ENCODE peak calls at places on chromosome 4, in seven cellular contexts. One of them, this sample, is unnamed.

GRCh38 chr4:119300388-119301131 is 21.4 kb downstream of the FABP2 start:
- DNase-seq in neuronal stem cell: peak
- DNase-seq in HuH-7: peak
- DNase-seq in left cardiac atrium: peak
- DNase-seq in progenitor cell of endocrine pancreas: peak
- DNase-seq in NCI-H1105 treated with DMSO at 0.1 percent for 48 hours: no peak
- DNase-seq in colonic mucosa: peak
- DNase-seq in this sample: peak

GRCh38 chr4:158327525-158327924 is 117.2 kb downstream of the TMEM144 start:
- DNase-seq in neuronal stem cell: peak
- DNase-seq in HuH-7: no peak
- DNase-seq in left cardiac atrium: no peak
- DNase-seq in progenitor cell of endocrine pancreas: no peak
- DNase-seq in NCI-H1105 treated with DMSO at 0.1 percent for 48 hours: peak
- DNase-seq in colonic mucosa: no peak
- DNase-seq in this sample: no peak

GRCh38 chr4:8700576-8700975 is 108.0 kb downstream of the CPZ start:
- DNase-seq in neuronal stem cell: no peak
- DNase-seq in HuH-7: no peak
- DNase-seq in left cardiac atrium: no peak
- DNase-seq in progenitor cell of endocrine pancreas: no peak
- DNase-seq in NCI-H1105 treated with DMSO at 0.1 percent for 48 hours: no peak
- DNase-seq in colonic mucosa: no peak
- DNase-seq in this sample: no peak

GRCh38 chr4:30726090-30726668 is 6.0 kb downstream of the PCDH7 start:
- DNase-seq in neuronal stem cell: no peak
- DNase-seq in HuH-7: no peak
- DNase-seq in left cardiac atrium: no peak
- DNase-seq in progenitor cell of endocrine pancreas: no peak
- DNase-seq in NCI-H1105 treated with DMSO at 0.1 percent for 48 hours: no peak
- DNase-seq in colonic mucosa: no peak
- DNase-seq in this sample: no peak

GRCh38 chr4:48944659-48945290 is 38.2 kb upstream of the OCIAD2 start:
- DNase-seq in neuronal stem cell: no peak
- DNase-seq in HuH-7: no peak
- DNase-seq in left cardiac atrium: no peak
- DNase-seq in progenitor cell of endocrine pancreas: no peak
- DNase-seq in NCI-H1105 treated with DMSO at 0.1 percent for 48 hours: no peak
- DNase-seq in colonic mucosa: peak
- DNase-seq in this sample: peak

GRCh38 chr4:73718375-73719373 is 21.7 kb upstream of the CXCL8 start:
- DNase-seq in neuronal stem cell: no peak
- DNase-seq in HuH-7: no peak
- DNase-seq in left cardiac atrium: no peak
- DNase-seq in progenitor cell of endocrine pancreas: no peak
- DNase-seq in NCI-H1105 treated with DMSO at 0.1 percent for 48 hours: no peak
- DNase-seq in colonic mucosa: no peak
- DNase-seq in this sample: peak

GRCh38 chr4:123941306-123941705 is 544.7 kb downstream of the SPRY1 start:
- DNase-seq in neuronal stem cell: no peak
- DNase-seq in HuH-7: no peak
- DNase-seq in left cardiac atrium: no peak
- DNase-seq in progenitor cell of endocrine pancreas: no peak
- DNase-seq in NCI-H1105 treated with DMSO at 0.1 percent for 48 hours: no peak
- DNase-seq in colonic mucosa: no peak
- DNase-seq in this sample: no peak

GRCh38 chr4:39937683-39938268 is 39.9 kb downstream of the PDS5A start:
- DNase-seq in neuronal stem cell: no peak
- DNase-seq in HuH-7: no peak
- DNase-seq in left cardiac atrium: no peak
- DNase-seq in progenitor cell of endocrine pancreas: no peak
- DNase-seq in NCI-H1105 treated with DMSO at 0.1 percent for 48 hours: no peak
- DNase-seq in colonic mucosa: no peak
- DNase-seq in this sample: no peak

GRCh38 chr4:54217642-54218486 is 11.2 kb upstream of the PDGFRA start:
- DNase-seq in neuronal stem cell: peak
- DNase-seq in HuH-7: peak
- DNase-seq in left cardiac atrium: peak
- DNase-seq in progenitor cell of endocrine pancreas: peak
- DNase-seq in NCI-H1105 treated with DMSO at 0.1 percent for 48 hours: peak
- DNase-seq in colonic mucosa: peak
- DNase-seq in this sample: peak

GRCh38 chr4:173448557-173448918 is 49.6 kb upstream of the SCRG1 start:
- DNase-seq in neuronal stem cell: no peak
- DNase-seq in HuH-7: no peak
- DNase-seq in left cardiac atrium: no peak
- DNase-seq in progenitor cell of endocrine pancreas: no peak
- DNase-seq in NCI-H1105 treated with DMSO at 0.1 percent for 48 hours: peak
- DNase-seq in colonic mucosa: no peak
- DNase-seq in this sample: no peak

GRCh38 chr4:102343964-102344519 is 1.2 kb downstream of the SLC39A8 start:
- DNase-seq in neuronal stem cell: peak
- DNase-seq in HuH-7: peak
- DNase-seq in left cardiac atrium: no peak
- DNase-seq in progenitor cell of endocrine pancreas: no peak
- DNase-seq in NCI-H1105 treated with DMSO at 0.1 percent for 48 hours: no peak
- DNase-seq in colonic mucosa: peak
- DNase-seq in this sample: peak

GRCh38 chr4:184688447-184688846 is 38.9 kb downstream of the PRIMPOL start:
- DNase-seq in neuronal stem cell: no peak
- DNase-seq in HuH-7: no peak
- DNase-seq in left cardiac atrium: no peak
- DNase-seq in progenitor cell of endocrine pancreas: no peak
- DNase-seq in NCI-H1105 treated with DMSO at 0.1 percent for 48 hours: no peak
- DNase-seq in colonic mucosa: no peak
- DNase-seq in this sample: no peak

GRCh38 chr4:64464581-64464980 is 55.3 kb upstream of the TECRL start:
- DNase-seq in neuronal stem cell: no peak
- DNase-seq in HuH-7: no peak
- DNase-seq in left cardiac atrium: no peak
- DNase-seq in progenitor cell of endocrine pancreas: no peak
- DNase-seq in NCI-H1105 treated with DMSO at 0.1 percent for 48 hours: no peak
- DNase-seq in colonic mucosa: no peak
- DNase-seq in this sample: no peak

GRCh38 chr4:36712013-36712412 is 430.6 kb downstream of the DTHD1 start:
- DNase-seq in neuronal stem cell: no peak
- DNase-seq in HuH-7: no peak
- DNase-seq in left cardiac atrium: no peak
- DNase-seq in progenitor cell of endocrine pancreas: no peak
- DNase-seq in NCI-H1105 treated with DMSO at 0.1 percent for 48 hours: no peak
- DNase-seq in colonic mucosa: no peak
- DNase-seq in this sample: no peak

GRCh38 chr4:98932539-98932938 is 3.6 kb upstream of the EIF4E start:
- DNase-seq in neuronal stem cell: no peak
- DNase-seq in HuH-7: no peak
- DNase-seq in left cardiac atrium: no peak
- DNase-seq in progenitor cell of endocrine pancreas: no peak
- DNase-seq in NCI-H1105 treated with DMSO at 0.1 percent for 48 hours: no peak
- DNase-seq in colonic mucosa: no peak
- DNase-seq in this sample: peak

GRCh38 chr4:8831221-8832129 is 40.2 kb downstream of the HMX1 start:
- DNase-seq in neuronal stem cell: no peak
- DNase-seq in HuH-7: no peak
- DNase-seq in left cardiac atrium: no peak
- DNase-seq in progenitor cell of endocrine pancreas: no peak
- DNase-seq in NCI-H1105 treated with DMSO at 0.1 percent for 48 hours: no peak
- DNase-seq in colonic mucosa: peak
- DNase-seq in this sample: no peak

GRCh38 chr4:125397226-125397625 is 82.5 kb downstream of the FAT4 start:
- DNase-seq in neuronal stem cell: no peak
- DNase-seq in HuH-7: no peak
- DNase-seq in left cardiac atrium: no peak
- DNase-seq in progenitor cell of endocrine pancreas: no peak
- DNase-seq in NCI-H1105 treated with DMSO at 0.1 percent for 48 hours: no peak
- DNase-seq in colonic mucosa: no peak
- DNase-seq in this sample: no peak

GRCh38 chr4:85522277-85522676 is 47.3 kb downstream of the ARHGAP24 start:
- DNase-seq in neuronal stem cell: no peak
- DNase-seq in HuH-7: no peak
- DNase-seq in left cardiac atrium: no peak
- DNase-seq in progenitor cell of endocrine pancreas: no peak
- DNase-seq in NCI-H1105 treated with DMSO at 0.1 percent for 48 hours: no peak
- DNase-seq in colonic mucosa: no peak
- DNase-seq in this sample: no peak

GRCh38 chr4:24557036-24558022 is 27.0 kb downstream of the DHX15 start:
- DNase-seq in neuronal stem cell: no peak
- DNase-seq in HuH-7: no peak
- DNase-seq in left cardiac atrium: no peak
- DNase-seq in progenitor cell of endocrine pancreas: no peak
- DNase-seq in NCI-H1105 treated with DMSO at 0.1 percent for 48 hours: no peak
- DNase-seq in colonic mucosa: no peak
- DNase-seq in this sample: no peak

GRCh38 chr4:156971168-156971601 is 414 bp downstream of the PDGFC start:
- DNase-seq in neuronal stem cell: no peak
- DNase-seq in HuH-7: no peak
- DNase-seq in left cardiac atrium: peak
- DNase-seq in progenitor cell of endocrine pancreas: peak
- DNase-seq in NCI-H1105 treated with DMSO at 0.1 percent for 48 hours: no peak
- DNase-seq in colonic mucosa: peak
- DNase-seq in this sample: no peak

GRCh38 chr4:120406960-120407359 is 340.3 kb upstream of the MAD2L1 start:
- DNase-seq in neuronal stem cell: no peak
- DNase-seq in HuH-7: no peak
- DNase-seq in left cardiac atrium: no peak
- DNase-seq in progenitor cell of endocrine pancreas: no peak
- DNase-seq in NCI-H1105 treated with DMSO at 0.1 percent for 48 hours: no peak
- DNase-seq in colonic mucosa: no peak
- DNase-seq in this sample: no peak

GRCh38 chr4:24855741-24856140 is 57.1 kb downstream of the CCDC149 start:
- DNase-seq in neuronal stem cell: no peak
- DNase-seq in HuH-7: no peak
- DNase-seq in left cardiac atrium: no peak
- DNase-seq in progenitor cell of endocrine pancreas: no peak
- DNase-seq in NCI-H1105 treated with DMSO at 0.1 percent for 48 hours: no peak
- DNase-seq in colonic mucosa: no peak
- DNase-seq in this sample: no peak

GRCh38 chr4:152951348-152951747 is 15.2 kb downstream of the FHDC1 start:
- DNase-seq in neuronal stem cell: no peak
- DNase-seq in HuH-7: no peak
- DNase-seq in left cardiac atrium: no peak
- DNase-seq in progenitor cell of endocrine pancreas: no peak
- DNase-seq in NCI-H1105 treated with DMSO at 0.1 percent for 48 hours: no peak
- DNase-seq in colonic mucosa: peak
- DNase-seq in this sample: no peak

GRCh38 chr4:137630252-137630651 is 98.0 kb upstream of the PCDH18 start:
- DNase-seq in neuronal stem cell: no peak
- DNase-seq in HuH-7: no peak
- DNase-seq in left cardiac atrium: no peak
- DNase-seq in progenitor cell of endocrine pancreas: no peak
- DNase-seq in NCI-H1105 treated with DMSO at 0.1 percent for 48 hours: no peak
- DNase-seq in colonic mucosa: no peak
- DNase-seq in this sample: no peak

GRCh38 chr4:8580321-8581093 is at the start of gene GPR78:
- DNase-seq in neuronal stem cell: peak
- DNase-seq in HuH-7: peak
- DNase-seq in left cardiac atrium: peak
- DNase-seq in progenitor cell of endocrine pancreas: peak
- DNase-seq in NCI-H1105 treated with DMSO at 0.1 percent for 48 hours: peak
- DNase-seq in colonic mucosa: peak
- DNase-seq in this sample: no peak

GRCh38 chr4:128107766-128108165 is 46.7 kb downstream of the LARP1B start:
- DNase-seq in neuronal stem cell: no peak
- DNase-seq in HuH-7: no peak
- DNase-seq in left cardiac atrium: no peak
- DNase-seq in progenitor cell of endocrine pancreas: no peak
- DNase-seq in NCI-H1105 treated with DMSO at 0.1 percent for 48 hours: no peak
- DNase-seq in colonic mucosa: no peak
- DNase-seq in this sample: no peak

GRCh38 chr4:15963001-15963451 is at the start of gene FGFBP2:
- DNase-seq in neuronal stem cell: no peak
- DNase-seq in HuH-7: peak
- DNase-seq in left cardiac atrium: peak
- DNase-seq in progenitor cell of endocrine pancreas: no peak
- DNase-seq in NCI-H1105 treated with DMSO at 0.1 percent for 48 hours: no peak
- DNase-seq in colonic mucosa: peak
- DNase-seq in this sample: no peak

GRCh38 chr4:113725963-113726362 is 35.6 kb downstream of the CAMK2D start:
- DNase-seq in neuronal stem cell: no peak
- DNase-seq in HuH-7: no peak
- DNase-seq in left cardiac atrium: no peak
- DNase-seq in progenitor cell of endocrine pancreas: no peak
- DNase-seq in NCI-H1105 treated with DMSO at 0.1 percent for 48 hours: no peak
- DNase-seq in colonic mucosa: no peak
- DNase-seq in this sample: no peak

GRCh38 chr4:137116144-137116543 is 416.1 kb downstream of the PCDH18 start:
- DNase-seq in neuronal stem cell: no peak
- DNase-seq in HuH-7: no peak
- DNase-seq in left cardiac atrium: no peak
- DNase-seq in progenitor cell of endocrine pancreas: no peak
- DNase-seq in NCI-H1105 treated with DMSO at 0.1 percent for 48 hours: no peak
- DNase-seq in colonic mucosa: no peak
- DNase-seq in this sample: no peak

GRCh38 chr4:141329174-141329569 is 108.5 kb downstream of the ZNF330 start:
- DNase-seq in neuronal stem cell: no peak
- DNase-seq in HuH-7: no peak
- DNase-seq in left cardiac atrium: no peak
- DNase-seq in progenitor cell of endocrine pancreas: no peak
- DNase-seq in NCI-H1105 treated with DMSO at 0.1 percent for 48 hours: no peak
- DNase-seq in colonic mucosa: no peak
- DNase-seq in this sample: no peak

GRCh38 chr4:46491455-46491854 is 101.5 kb upstream of the GABRA2 start:
- DNase-seq in neuronal stem cell: no peak
- DNase-seq in HuH-7: no peak
- DNase-seq in left cardiac atrium: no peak
- DNase-seq in progenitor cell of endocrine pancreas: no peak
- DNase-seq in NCI-H1105 treated with DMSO at 0.1 percent for 48 hours: no peak
- DNase-seq in colonic mucosa: no peak
- DNase-seq in this sample: no peak

GRCh38 chr4:142516686-142517145 is 329.4 kb downstream of the INPP4B start:
- DNase-seq in neuronal stem cell: no peak
- DNase-seq in HuH-7: no peak
- DNase-seq in left cardiac atrium: no peak
- DNase-seq in progenitor cell of endocrine pancreas: no peak
- DNase-seq in NCI-H1105 treated with DMSO at 0.1 percent for 48 hours: no peak
- DNase-seq in colonic mucosa: no peak
- DNase-seq in this sample: no peak

GRCh38 chr4:157023941-157024340 is 52.0 kb upstream of the GLRB start:
- DNase-seq in neuronal stem cell: no peak
- DNase-seq in HuH-7: no peak
- DNase-seq in left cardiac atrium: no peak
- DNase-seq in progenitor cell of endocrine pancreas: no peak
- DNase-seq in NCI-H1105 treated with DMSO at 0.1 percent for 48 hours: no peak
- DNase-seq in colonic mucosa: no peak
- DNase-seq in this sample: no peak